ENCODE peak calls at places on chromosome 14, in nine cellular contexts. C is stomach; D is thoracic aorta; P is right cardiac atrium; A is GM23248; E is neural progenitor cell; Z is fibroblast of lung; B is CD8-positive, alpha-beta T cell; N is HepG2. O is an unnamed sample.

GRCh38 chr14:35956376-35957000 is 130.3 kb downstream of the BRMS1L start:
- DNase-seq in C (no peak), D (no peak), P (no peak), A (no peak), E (peak; percentile 76), Z (no peak), B (no peak), N (no peak), O (no peak)

GRCh38 chr14:101917413-101918124 is 46.8 kb upstream of the DYNC1H1 start:
- DNase-seq in C (no peak), D (no peak), P (no peak), A (no peak), E (no peak), Z (no peak), B (no peak), N (no peak), O (no peak)

GRCh38 chr14:69963966-69964365 is 84.8 kb downstream of the SMOC1 start:
- DNase-seq in C (no peak), D (no peak), P (no peak), A (no peak), E (no peak), Z (no peak), B (no peak), N (no peak), O (no peak)

GRCh38 chr14:63421226-63421625 is 102.5 kb upstream of the GPHB5 start:
- DNase-seq in C (no peak), D (no peak), P (no peak), A (no peak), E (no peak), Z (no peak), B (no peak), N (no peak), O (no peak)

GRCh38 chr14:75088566-75089373 is 19.3 kb downstream of the ZC2HC1C start:
- DNase-seq in C (peak; percentile 37), D (peak; percentile 17), P (no peak), A (peak; percentile 76), E (peak; percentile 87), Z (peak; percentile 70), B (peak; percentile 42), N (peak; percentile 62), O (peak; percentile 22)

GRCh38 chr14:102028733-102029132 is 58.1 kb downstream of the HSP90AA1 start:
- DNase-seq in C (no peak), D (no peak), P (no peak), A (peak; percentile 90), E (no peak), Z (peak; percentile 76), B (no peak), N (no peak), O (no peak)

GRCh38 chr14:67127174-67127573 is 62.1 kb upstream of the GARIN2 start:
- DNase-seq in C (no peak), D (no peak), P (no peak), A (no peak), E (no peak), Z (no peak), B (no peak), N (no peak), O (no peak)

GRCh38 chr14:73491977-73492552 is 1.3 kb downstream of the RIOX1 start:
- DNase-seq in C (no peak), D (no peak), P (no peak), A (no peak), E (no peak), Z (no peak), B (no peak), N (no peak), O (no peak)

GRCh38 chr14:71267691-71268090 is 360.4 kb downstream of the PCNX1 start:
- DNase-seq in C (no peak), D (no peak), P (no peak), A (peak; percentile 19), E (no peak), Z (peak; percentile 37), B (no peak), N (no peak), O (no peak)

GRCh38 chr14:91300283-91300841 is 55.9 kb upstream of the GPR68 start:
- DNase-seq in C (no peak), D (no peak), P (no peak), A (no peak), E (no peak), Z (no peak), B (no peak), N (no peak), O (no peak)

GRCh38 chr14:105910426-105910825 is 384.0 kb downstream of the TMEM121 start:
- DNase-seq in C (no peak), D (no peak), P (peak; percentile 2), A (no peak), E (no peak), Z (no peak), B (no peak), N (no peak), O (no peak)

GRCh38 chr14:88256997-88257755 is 65.9 kb downstream of the KCNK10 start:
- DNase-seq in C (no peak), D (no peak), P (no peak), A (no peak), E (no peak), Z (no peak), B (no peak), N (no peak), O (no peak)

GRCh38 chr14:58104808-58105207 is 47.2 kb downstream of the ARMH4 start:
- DNase-seq in C (no peak), D (no peak), P (no peak), A (peak; percentile 84), E (no peak), Z (peak; percentile 95), B (no peak), N (no peak), O (no peak)

GRCh38 chr14:58099682-58100081 is 52.3 kb downstream of the ARMH4 start:
- DNase-seq in C (no peak), D (no peak), P (no peak), A (no peak), E (no peak), Z (no peak), B (no peak), N (no peak), O (no peak)

GRCh38 chr14:58096731-58097130 is 55.3 kb downstream of the ARMH4 start:
- DNase-seq in C (no peak), D (no peak), P (no peak), A (no peak), E (no peak), Z (no peak), B (no peak), N (no peak), O (no peak)

GRCh38 chr14:58098507-58098906 is 53.5 kb downstream of the ARMH4 start:
- DNase-seq in C (peak; percentile 51), D (no peak), P (no peak), A (no peak), E (peak; percentile 4), Z (no peak), B (no peak), N (no peak), O (no peak)

GRCh38 chr14:58100735-58101368 is 51.2 kb downstream of the ARMH4 start:
- DNase-seq in C (no peak), D (no peak), P (no peak), A (peak; percentile 76), E (no peak), Z (peak; percentile 81), B (no peak), N (no peak), O (no peak)
- H3K4me3 ChIP-seq in C (no peak overlapping the region), D (no peak overlapping the region), P (no peak overlapping the region), A (no peak overlapping the region), E (no peak overlapping the region), Z (no peak overlapping the region), B (no peak overlapping the region), N (no peak overlapping the region), O (no peak overlapping the region)

DNA sequence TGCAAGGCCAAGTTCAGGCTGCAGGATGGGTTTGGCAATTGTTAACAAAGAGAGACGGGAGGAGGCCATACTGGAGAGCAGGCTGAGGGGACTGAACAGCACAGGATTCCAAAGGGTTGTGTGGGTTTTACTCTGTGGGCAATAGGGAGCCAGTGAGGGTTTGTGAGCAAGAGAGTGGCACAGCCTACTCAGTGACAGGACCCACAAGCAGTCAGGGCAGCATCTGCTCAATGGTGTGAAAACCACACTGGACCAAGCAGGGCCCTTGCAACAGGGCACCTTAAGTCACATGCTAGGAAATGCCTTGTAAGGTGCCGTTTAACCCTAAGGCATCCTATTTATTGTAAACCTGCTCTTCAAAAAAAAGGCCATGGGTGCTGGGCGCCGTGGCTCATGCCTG is 22.0 kb downstream of the SYNE3 start:
- DNase-seq in C (no peak), D (no peak), P (peak; percentile 4), A (no peak), E (no peak), Z (no peak), B (no peak), N (no peak), O (no peak)
- H3K4me1 ChIP-seq in C (peaks cover 71% of the 10 kb centered on the region), D (peaks cover 65% of the 10 kb centered on the region), P (peaks cover 26% of the 10 kb centered on the region), A (peaks cover 17% of the 10 kb centered on the region), E (peaks cover 6% of the 10 kb centered on the region), Z (peaks cover 30% of the 10 kb centered on the region), B (peaks cover 28% of the 10 kb centered on the region), N (peaks cover 59% of the 10 kb centered on the region), O (peaks cover 37% of the 10 kb centered on the region)

DNA sequence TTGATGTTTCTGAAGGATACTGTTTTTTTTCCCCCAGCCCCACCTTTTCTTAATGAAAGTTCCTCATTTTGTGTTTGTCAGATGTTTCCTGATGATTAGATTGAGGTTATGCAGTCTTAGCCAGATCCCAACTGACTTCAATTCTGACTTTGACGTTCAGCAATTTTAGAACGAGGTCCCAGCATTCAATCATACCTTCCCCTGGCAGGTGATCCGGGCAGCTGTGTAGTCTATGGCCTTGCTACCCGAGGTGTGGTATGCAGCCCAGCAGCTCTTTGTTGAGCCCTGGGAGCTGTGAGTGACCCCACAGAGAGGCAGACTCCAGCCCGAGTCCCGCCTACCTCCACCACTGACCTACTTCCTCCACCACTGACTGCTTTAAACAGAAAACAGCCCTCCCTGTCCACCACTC is 82.7 kb downstream of the LGMN start:
- DNase-seq in C (no peak), D (no peak), P (peak; percentile 47), A (no peak), E (no peak), Z (no peak), B (no peak), N (no peak), O (no peak)
- H3K27ac ChIP-seq in C (peak overlapping the region; percentile 17), D (no peak overlapping the region), P (no peak overlapping the region), A (no peak overlapping the region), E (no peak overlapping the region), Z (no peak overlapping the region), B (no peak overlapping the region), N (no peak overlapping the region), O (peak overlapping the region; percentile 5)

GRCh38 chr14:103271189-103271588 is 62.8 kb upstream of the EIF5 start:
- DNase-seq in C (no peak), D (no peak), P (no peak), A (no peak), E (no peak), Z (no peak), B (no peak), N (no peak), O (no peak)

GRCh38 chr14:103275000-103275399 is 59.0 kb upstream of the EIF5 start:
- DNase-seq in C (no peak), D (no peak), P (no peak), A (no peak), E (no peak), Z (no peak), B (no peak), N (no peak), O (no peak)

GRCh38 chr14:103279129-103280025 is 54.7 kb upstream of the EIF5 start:
- DNase-seq in C (no peak), D (no peak), P (peak; percentile 64), A (peak; percentile 51), E (peak; percentile 42), Z (no peak), B (no peak), N (no peak), O (no peak)

GRCh38 chr14:103273145-103273846 is 60.7 kb upstream of the EIF5 start:
- DNase-seq in C (peak; percentile 33), D (no peak), P (peak; percentile 69), A (peak; percentile 23), E (no peak), Z (no peak), B (no peak), N (no peak), O (no peak)

GRCh38 chr14:103273847-103274615 is 60.0 kb upstream of the EIF5 start:
- DNase-seq in C (no peak), D (no peak), P (peak; percentile 53), A (no peak), E (no peak), Z (no peak), B (no peak), N (no peak), O (no peak)
- H3K4me3 ChIP-seq in C (peak overlapping the region; percentile 51), D (peak overlapping the region; percentile 55), P (peak overlapping the region; percentile 16), A (no peak overlapping the region), E (no peak overlapping the region), Z (no peak overlapping the region), B (no peak overlapping the region), N (no peak overlapping the region), O (no peak overlapping the region)

O was measured in CD4-positive, CD25-positive, alpha-beta regulatory T cell.